ENCODE peak calls at places on chromosomes 7 and 10, in five cellular contexts. Z is stimulated activated CD4-positive, alpha-beta T cell treated with anti-CD3 and anti-CD28 coated beads, Interleukin-1b, Interleukin-23, amount 100 ng/mL, for 1 hour; Q is endothelial cell; G is EL; K is activated naive CD4-positive, alpha-beta T cell. E is an unnamed sample.

GRCh38 chr7:2624293-2624881 is 7.4 kb upstream of the TTYH3 start:
- DNase-seq in Z (no peak), Q (no peak), G (no peak), K (no peak), E (no peak)

GRCh38 chr7:135792334-135792733 is 43.7 kb upstream of the FAM180A start:
- DNase-seq in Z (no peak), Q (no peak), G (no peak), K (no peak), E (no peak)

GRCh38 chr10:104076743-104077160 is 8.9 kb downstream of the COL17A1 start:
- DNase-seq in Z (no peak), Q (no peak), G (peak), K (no peak), E (peak)

GRCh38 chr10:132978542-132978941 is 36.2 kb upstream of the CFAP46 start:
- DNase-seq in Z (no peak), Q (no peak), G (no peak), K (no peak), E (no peak)

GRCh38 chr10:4246881-4247358 is 461.9 kb upstream of the KLF6 start:
- DNase-seq in Z (no peak), Q (no peak), G (peak), K (no peak), E (no peak)

GRCh38 chr10:111983970-111984525 is 199.5 kb downstream of the GPAM start:
- DNase-seq in Z (no peak), Q (no peak), G (no peak), K (no peak), E (no peak)

GRCh38 chr10:33067917-33068316 is 109.9 kb upstream of the ITGB1 start:
- DNase-seq in Z (no peak), Q (no peak), G (no peak), K (no peak), E (no peak)

GRCh38 chr7:1169409-1170368 is 9.7 kb upstream of the ZFAND2A start:
- DNase-seq in Z (no peak), Q (peak), G (peak), K (peak), E (no peak)

GRCh38 chr10:79139124-79139835 is 70.5 kb downstream of the ZMIZ1 start:
- DNase-seq in Z (no peak), Q (no peak), G (peak), K (no peak), E (no peak)